ENCODE peak calls at places on chromosome 1, in ten cellular contexts. One of them, this sample, is unnamed.

GRCh38 chr1:56644941-56645662 is at the start of gene PRKAA2:
- DNase-seq in stimulated activated CD4-positive, alpha-beta T cell treated with anti-CD3 and anti-CD28 coated beads, Interleukin-1b, Interleukin-23, amount 100 ng/mL, for 24 hours: no peak
- DNase-seq in GM18507: no peak
- DNase-seq in left colon: peak
- DNase-seq in astrocyte of the hippocampus: peak
- DNase-seq in activated T-helper 1 cell treated with anti-CD3 and anti-CD28 coated beads, Interleukin-2, amount 50 U/mL, for 16 hours: no peak
- DNase-seq in lower leg skin: no peak
- DNase-seq in NCI-H2171 treated with DMSO at 0.1 percent for 48 hours: peak
- DNase-seq in T-helper 9 cell: no peak
- DNase-seq in prostate gland: peak
- DNase-seq in this sample: peak

GRCh38 chr1:38875811-38876210 is 2.7 kb upstream of the MYCBP start:
- DNase-seq in stimulated activated CD4-positive, alpha-beta T cell treated with anti-CD3 and anti-CD28 coated beads, Interleukin-1b, Interleukin-23, amount 100 ng/mL, for 24 hours: no peak
- DNase-seq in T-helper 9 cell: no peak
- DNase-seq in NCI-H2171 treated with DMSO at 0.1 percent for 48 hours: no peak
- DNase-seq in lower leg skin: no peak
- DNase-seq in GM18507: no peak
- DNase-seq in activated T-helper 1 cell treated with anti-CD3 and anti-CD28 coated beads, Interleukin-2, amount 50 U/mL, for 16 hours: no peak
- DNase-seq in astrocyte of the hippocampus: no peak
- DNase-seq in prostate gland: no peak
- DNase-seq in left colon: no peak
- DNase-seq in this sample: no peak

GRCh38 chr1:24415910-24416665 is 486 bp downstream of the NIPAL3 start:
- DNase-seq in activated T-helper 1 cell treated with anti-CD3 and anti-CD28 coated beads, Interleukin-2, amount 50 U/mL, for 16 hours: no peak
- DNase-seq in T-helper 9 cell: peak
- DNase-seq in left colon: peak
- DNase-seq in prostate gland: peak
- DNase-seq in NCI-H2171 treated with DMSO at 0.1 percent for 48 hours: peak
- DNase-seq in stimulated activated CD4-positive, alpha-beta T cell treated with anti-CD3 and anti-CD28 coated beads, Interleukin-1b, Interleukin-23, amount 100 ng/mL, for 24 hours: no peak
- DNase-seq in GM18507: no peak
- DNase-seq in lower leg skin: no peak
- DNase-seq in astrocyte of the hippocampus: peak
- DNase-seq in this sample: no peak

GRCh38 chr1:164557270-164557669 is 1.7 kb upstream of the PBX1 start:
- DNase-seq in GM18507: no peak
- DNase-seq in prostate gland: no peak
- DNase-seq in astrocyte of the hippocampus: no peak
- DNase-seq in lower leg skin: no peak
- DNase-seq in activated T-helper 1 cell treated with anti-CD3 and anti-CD28 coated beads, Interleukin-2, amount 50 U/mL, for 16 hours: no peak
- DNase-seq in NCI-H2171 treated with DMSO at 0.1 percent for 48 hours: no peak
- DNase-seq in T-helper 9 cell: no peak
- DNase-seq in stimulated activated CD4-positive, alpha-beta T cell treated with anti-CD3 and anti-CD28 coated beads, Interleukin-1b, Interleukin-23, amount 100 ng/mL, for 24 hours: no peak
- DNase-seq in left colon: no peak
- DNase-seq in this sample: no peak

GRCh38 chr1:102902045-102902444 is 206.3 kb downstream of the COL11A1 start:
- DNase-seq in GM18507: no peak
- DNase-seq in NCI-H2171 treated with DMSO at 0.1 percent for 48 hours: no peak
- DNase-seq in left colon: no peak
- DNase-seq in stimulated activated CD4-positive, alpha-beta T cell treated with anti-CD3 and anti-CD28 coated beads, Interleukin-1b, Interleukin-23, amount 100 ng/mL, for 24 hours: no peak
- DNase-seq in astrocyte of the hippocampus: no peak
- DNase-seq in T-helper 9 cell: no peak
- DNase-seq in lower leg skin: no peak
- DNase-seq in activated T-helper 1 cell treated with anti-CD3 and anti-CD28 coated beads, Interleukin-2, amount 50 U/mL, for 16 hours: no peak
- DNase-seq in prostate gland: no peak
- DNase-seq in this sample: no peak

GRCh38 chr1:181036107-181036843 is 2.5 kb downstream of the MR1 start:
- DNase-seq in lower leg skin: no peak
- DNase-seq in GM18507: no peak
- DNase-seq in prostate gland: no peak
- DNase-seq in stimulated activated CD4-positive, alpha-beta T cell treated with anti-CD3 and anti-CD28 coated beads, Interleukin-1b, Interleukin-23, amount 100 ng/mL, for 24 hours: no peak
- DNase-seq in activated T-helper 1 cell treated with anti-CD3 and anti-CD28 coated beads, Interleukin-2, amount 50 U/mL, for 16 hours: no peak
- DNase-seq in T-helper 9 cell: no peak
- DNase-seq in left colon: no peak
- DNase-seq in astrocyte of the hippocampus: no peak
- DNase-seq in NCI-H2171 treated with DMSO at 0.1 percent for 48 hours: no peak
- DNase-seq in this sample: no peak

GRCh38 chr1:23422313-23422877 is 2.2 kb downstream of the TCEA3 start:
- DNase-seq in left colon: peak
- DNase-seq in prostate gland: peak
- DNase-seq in T-helper 9 cell: peak
- DNase-seq in stimulated activated CD4-positive, alpha-beta T cell treated with anti-CD3 and anti-CD28 coated beads, Interleukin-1b, Interleukin-23, amount 100 ng/mL, for 24 hours: no peak
- DNase-seq in GM18507: no peak
- DNase-seq in astrocyte of the hippocampus: peak
- DNase-seq in activated T-helper 1 cell treated with anti-CD3 and anti-CD28 coated beads, Interleukin-2, amount 50 U/mL, for 16 hours: peak
- DNase-seq in NCI-H2171 treated with DMSO at 0.1 percent for 48 hours: no peak
- DNase-seq in lower leg skin: peak
- DNase-seq in this sample: no peak

GRCh38 chr1:31705080-31705866 is 1.5 kb upstream of the COL16A1 start:
- DNase-seq in astrocyte of the hippocampus: peak
- DNase-seq in GM18507: peak
- DNase-seq in lower leg skin: peak
- DNase-seq in activated T-helper 1 cell treated with anti-CD3 and anti-CD28 coated beads, Interleukin-2, amount 50 U/mL, for 16 hours: peak
- DNase-seq in stimulated activated CD4-positive, alpha-beta T cell treated with anti-CD3 and anti-CD28 coated beads, Interleukin-1b, Interleukin-23, amount 100 ng/mL, for 24 hours: peak
- DNase-seq in NCI-H2171 treated with DMSO at 0.1 percent for 48 hours: no peak
- DNase-seq in left colon: peak
- DNase-seq in prostate gland: peak
- DNase-seq in T-helper 9 cell: peak
- DNase-seq in this sample: peak

GRCh38 chr1:53620620-53620957 is 118.4 kb downstream of the GLIS1 start:
- DNase-seq in left colon: peak
- DNase-seq in GM18507: no peak
- DNase-seq in T-helper 9 cell: no peak
- DNase-seq in stimulated activated CD4-positive, alpha-beta T cell treated with anti-CD3 and anti-CD28 coated beads, Interleukin-1b, Interleukin-23, amount 100 ng/mL, for 24 hours: no peak
- DNase-seq in prostate gland: no peak
- DNase-seq in NCI-H2171 treated with DMSO at 0.1 percent for 48 hours: no peak
- DNase-seq in astrocyte of the hippocampus: no peak
- DNase-seq in activated T-helper 1 cell treated with anti-CD3 and anti-CD28 coated beads, Interleukin-2, amount 50 U/mL, for 16 hours: no peak
- DNase-seq in lower leg skin: no peak
- DNase-seq in this sample: no peak

GRCh38 chr1:23556661-23557470 is 2.4 kb downstream of the ID3 start:
- DNase-seq in left colon: no peak
- DNase-seq in lower leg skin: no peak
- DNase-seq in activated T-helper 1 cell treated with anti-CD3 and anti-CD28 coated beads, Interleukin-2, amount 50 U/mL, for 16 hours: no peak
- DNase-seq in stimulated activated CD4-positive, alpha-beta T cell treated with anti-CD3 and anti-CD28 coated beads, Interleukin-1b, Interleukin-23, amount 100 ng/mL, for 24 hours: no peak
- DNase-seq in astrocyte of the hippocampus: no peak
- DNase-seq in prostate gland: no peak
- DNase-seq in GM18507: no peak
- DNase-seq in T-helper 9 cell: no peak
- DNase-seq in NCI-H2171 treated with DMSO at 0.1 percent for 48 hours: no peak
- DNase-seq in this sample: no peak

GRCh38 chr1:55155522-55155921 is 59.6 kb downstream of the USP24 start:
- DNase-seq in left colon: peak
- DNase-seq in activated T-helper 1 cell treated with anti-CD3 and anti-CD28 coated beads, Interleukin-2, amount 50 U/mL, for 16 hours: no peak
- DNase-seq in T-helper 9 cell: no peak
- DNase-seq in GM18507: no peak
- DNase-seq in stimulated activated CD4-positive, alpha-beta T cell treated with anti-CD3 and anti-CD28 coated beads, Interleukin-1b, Interleukin-23, amount 100 ng/mL, for 24 hours: no peak
- DNase-seq in NCI-H2171 treated with DMSO at 0.1 percent for 48 hours: peak
- DNase-seq in lower leg skin: no peak
- DNase-seq in prostate gland: peak
- DNase-seq in astrocyte of the hippocampus: peak
- DNase-seq in this sample: no peak

GRCh38 chr1:201543871-201544521 is 5.1 kb downstream of the NAV1 start:
- DNase-seq in GM18507: no peak
- DNase-seq in prostate gland: no peak
- DNase-seq in NCI-H2171 treated with DMSO at 0.1 percent for 48 hours: no peak
- DNase-seq in stimulated activated CD4-positive, alpha-beta T cell treated with anti-CD3 and anti-CD28 coated beads, Interleukin-1b, Interleukin-23, amount 100 ng/mL, for 24 hours: no peak
- DNase-seq in left colon: no peak
- DNase-seq in activated T-helper 1 cell treated with anti-CD3 and anti-CD28 coated beads, Interleukin-2, amount 50 U/mL, for 16 hours: no peak
- DNase-seq in T-helper 9 cell: no peak
- DNase-seq in astrocyte of the hippocampus: no peak
- DNase-seq in lower leg skin: no peak
- DNase-seq in this sample: no peak

GRCh38 chr1:171742577-171742922 is 685 bp upstream of the VAMP4 start:
- DNase-seq in astrocyte of the hippocampus: peak
- DNase-seq in stimulated activated CD4-positive, alpha-beta T cell treated with anti-CD3 and anti-CD28 coated beads, Interleukin-1b, Interleukin-23, amount 100 ng/mL, for 24 hours: no peak
- DNase-seq in lower leg skin: peak
- DNase-seq in NCI-H2171 treated with DMSO at 0.1 percent for 48 hours: no peak
- DNase-seq in left colon: peak
- DNase-seq in GM18507: no peak
- DNase-seq in activated T-helper 1 cell treated with anti-CD3 and anti-CD28 coated beads, Interleukin-2, amount 50 U/mL, for 16 hours: no peak
- DNase-seq in T-helper 9 cell: peak
- DNase-seq in prostate gland: peak
- DNase-seq in this sample: no peak

This sample was measured in GM12891.